ENCODE peak calls at places on chromosomes 12 and 14, in eight cellular contexts. I is neural crest cell; X is activated CD8-positive, alpha-beta memory T cell treated with anti-CD3 and anti-CD28 coated beads, Interleukin-2, amount 50 U/mL, for 48 hours; S is fibroblast of the aortic adventitia; G is bronchial epithelial cell; Z is non-pigmented ciliary epithelial cell; D is activated naive CD8-positive, alpha-beta T cell treated with anti-CD3 and anti-CD28 coated beads for 36 hours; J is M059J. A is an unnamed sample.

GRCh38 chr12:131366261-131366871 is 344.5 kb upstream of the SFSWAP start:
- DNase-seq in I (peak; percentile 59), X (no peak), S (no peak), G (no peak), Z (no peak), D (no peak), J (no peak), A (no peak)

GRCh38 chr14:103019827-103020226 is 37.5 kb downstream of the CDC42BPB start:
- DNase-seq in I (no peak), X (no peak), S (peak; percentile 20), G (no peak), Z (no peak), D (no peak), J (no peak), A (no peak)

GRCh38 chr12:46304080-46304479 is 35.2 kb upstream of the SLC38A1 start:
- DNase-seq in I (no peak), X (no peak), S (peak; percentile 44), G (no peak), Z (no peak), D (no peak), J (no peak), A (no peak)

GRCh38 chr14:99686557-99687283 is 2.6 kb downstream of the CYP46A1 start:
- DNase-seq in I (no peak), X (peak; percentile 34), S (no peak), G (no peak), Z (no peak), D (no peak), J (no peak), A (no peak)

GRCh38 chr14:102201369-102201748 is 61.7 kb downstream of the WDR20 start:
- DNase-seq in I (no peak), X (no peak), S (no peak), G (no peak), Z (no peak), D (peak; percentile 26), J (no peak), A (no peak)

GRCh38 chr14:25069889-25070288 is 19.9 kb upstream of the STXBP6 start:
- DNase-seq in I (no peak), X (no peak), S (no peak), G (no peak), Z (no peak), D (no peak), J (no peak), A (no peak)

GRCh38 chr12:89160716-89161123 is 191.6 kb downstream of the DUSP6 start:
- DNase-seq in I (no peak), X (peak; percentile 70), S (peak; percentile 85), G (peak; percentile 94), Z (peak; percentile 74), D (no peak), J (peak; percentile 91), A (peak; percentile 89)

GRCh38 chr12:6363330-6364036 is 11.9 kb downstream of the SCNN1A start:
- DNase-seq in I (no peak), X (peak; percentile 83), S (no peak), G (peak; percentile 62), Z (no peak), D (peak; percentile 71), J (no peak), A (peak; percentile 84)

GRCh38 chr12:11785722-11786121 is 136.2 kb downstream of the ETV6 start:
- DNase-seq in I (no peak), X (no peak), S (peak; percentile 75), G (peak; percentile 93), Z (no peak), D (no peak), J (peak; percentile 40), A (no peak)

GRCh38 chr14:62143235-62143634 is 381.0 kb downstream of the SNAPC1 start:
- DNase-seq in I (no peak), X (no peak), S (peak; percentile 84), G (peak; percentile 23), Z (no peak), D (no peak), J (peak; percentile 17), A (no peak)

GRCh38 chr14:95183532-95184412 is 26.4 kb upstream of the DICER1 start:
- DNase-seq in I (no peak), X (no peak), S (no peak), G (no peak), Z (no peak), D (no peak), J (no peak), A (no peak)

GRCh38 chr12:47302111-47302597 is 222.4 kb upstream of the AMIGO2 start:
- DNase-seq in I (no peak), X (no peak), S (no peak), G (no peak), Z (no peak), D (peak; percentile 42), J (no peak), A (no peak)

GRCh38 chr12:121673013-121673441 is 3.6 kb upstream of the MORN3 start:
- DNase-seq in I (no peak), X (no peak), S (no peak), G (no peak), Z (no peak), D (no peak), J (peak; percentile 52), A (no peak)

GRCh38 chr14:68626386-68626785 is 166.5 kb downstream of the ZFP36L1 start:
- DNase-seq in I (no peak), X (no peak), S (peak; percentile 16), G (no peak), Z (no peak), D (no peak), J (peak; percentile 34), A (no peak)

GRCh38 chr12:6773662-6774351 is 1.5 kb downstream of the LAG3 start:
- DNase-seq in I (no peak), X (peak; percentile 85), S (no peak), G (no peak), Z (no peak), D (peak; percentile 80), J (no peak), A (no peak)

GRCh38 chr14:39268393-39268792 is 34.7 kb downstream of the MIA2 start:
- DNase-seq in I (no peak), X (no peak), S (peak; percentile 40), G (peak; percentile 21), Z (no peak), D (no peak), J (peak; percentile 22), A (peak; percentile 16)

GRCh38 chr12:24821691-24822090 is 127.2 kb downstream of the BCAT1 start:
- DNase-seq in I (no peak), X (no peak), S (peak; percentile 33), G (peak; percentile 81), Z (no peak), D (no peak), J (peak; percentile 87), A (no peak)

GRCh38 chr12:52526511-52526951 is 6.3 kb upstream of the KRT5 start:
- DNase-seq in I (no peak), X (no peak), S (no peak), G (no peak), Z (no peak), D (no peak), J (no peak), A (no peak)

GRCh38 chr12:71312767-71313375 is 126.7 kb upstream of the LGR5 start:
- DNase-seq in I (no peak), X (no peak), S (peak; percentile 64), G (peak; percentile 82), Z (no peak), D (no peak), J (peak; percentile 1), A (peak; percentile 56)

GRCh38 chr12:68080577-68080976 is 79.0 kb downstream of the IFNG start:
- DNase-seq in I (no peak), X (no peak), S (no peak), G (no peak), Z (no peak), D (peak; percentile 60), J (no peak), A (no peak)

GRCh38 chr12:94643585-94643984 is 6.8 kb downstream of the TMCC3 start:
- DNase-seq in I (no peak), X (no peak), S (no peak), G (no peak), Z (no peak), D (no peak), J (no peak), A (peak; percentile 6)

GRCh38 chr12:76096079-76096651 is 11.7 kb upstream of the NAP1L1 start:
- DNase-seq in I (no peak), X (no peak), S (no peak), G (no peak), Z (no peak), D (no peak), J (no peak), A (no peak)

GRCh38 chr14:36217732-36218131 is 41.2 kb upstream of the PTCSC3 start:
- DNase-seq in I (no peak), X (no peak), S (no peak), G (peak; percentile 84), Z (no peak), D (no peak), J (peak; percentile 55), A (peak; percentile 82)

GRCh38 chr12:47753021-47754001 is 5.4 kb downstream of the RAPGEF3 start:
- DNase-seq in I (no peak), X (no peak), S (no peak), G (peak; percentile 64), Z (no peak), D (no peak), J (peak; percentile 82), A (peak; percentile 64)

GRCh38 chr14:50333010-50333409 is 20.9 kb downstream of the DMAC2L start:
- DNase-seq in I (no peak), X (no peak), S (peak; percentile 96), G (peak; percentile 95), Z (no peak), D (no peak), J (peak; percentile 74), A (peak; percentile 70)

GRCh38 chr14:30884925-30885324 is 10.6 kb downstream of the COCH start:
- DNase-seq in I (no peak), X (no peak), S (no peak), G (no peak), Z (no peak), D (no peak), J (no peak), A (no peak)

GRCh38 chr14:103700753-103701490 is 14.3 kb downstream of the XRCC3 start:
- DNase-seq in I (no peak), X (no peak), S (no peak), G (no peak), Z (no peak), D (no peak), J (no peak), A (no peak)

GRCh38 chr12:24719293-24719721 is 229.6 kb downstream of the BCAT1 start:
- DNase-seq in I (no peak), X (peak; percentile 61), S (peak; percentile 38), G (peak; percentile 87), Z (no peak), D (peak; percentile 65), J (peak; percentile 86), A (no peak)

GRCh38 chr14:72723741-72724530 is 170.0 kb downstream of the DPF3 start:
- DNase-seq in I (no peak), X (no peak), S (peak; percentile 79), G (no peak), Z (no peak), D (no peak), J (no peak), A (no peak)

GRCh38 chr14:61653507-61653906 is 41.8 kb upstream of the HIF1A start:
- DNase-seq in I (no peak), X (no peak), S (peak; percentile 82), G (peak; percentile 86), Z (no peak), D (no peak), J (peak; percentile 87), A (peak; percentile 94)

GRCh38 chr14:41607119-41607785 is 576 bp downstream of the LRFN5 start:
- DNase-seq in I (no peak), X (no peak), S (peak; percentile 53), G (no peak), Z (no peak), D (no peak), J (no peak), A (no peak)

GRCh38 chr12:25200703-25201102 is 5.7 kb downstream of the ETFRF1 start:
- DNase-seq in I (no peak), X (no peak), S (peak; percentile 71), G (peak; percentile 47), Z (peak; percentile 18), D (no peak), J (peak; percentile 39), A (no peak)